ENCODE peak calls at places on chromosomes 16 and 17, in seven cellular contexts. Z, K, V, H, E, U and P are unnamed samples.

GRCh38 chr17:64694207-64694606 is 32.1 kb upstream of the SMURF2 start:
- DNase-seq in Z (no peak), K (no peak), V (peak; percentile 59), H (peak; percentile 89), E (no peak), U (peak; percentile 77), P (no peak)

GRCh38 chr17:17824780-17825614 is 11.8 kb downstream of the SREBF1 start:
- DNase-seq in Z (peak; percentile 38), K (no peak), V (no peak), H (no peak), E (no peak), U (no peak), P (no peak)

GRCh38 chr16:71340406-71340805 is 18.1 kb upstream of the CALB2 start:
- DNase-seq in Z (no peak), K (no peak), V (no peak), H (no peak), E (no peak), U (no peak), P (no peak)

GRCh38 chr17:156946-157345 is 19.6 kb downstream of the SCGB1C2 start:
- DNase-seq in Z (no peak), K (no peak), V (no peak), H (no peak), E (no peak), U (no peak), P (no peak)

GRCh38 chr17:81556175-81556691 is 4.1 kb upstream of the FAAP100 start:
- DNase-seq in Z (no peak), K (no peak), V (no peak), H (peak; percentile 82), E (peak; percentile 66), U (no peak), P (peak; percentile 16)

GRCh38 chr16:72865835-72866234 is 182.1 kb downstream of the ZFHX3 start:
- DNase-seq in Z (no peak), K (no peak), V (no peak), H (no peak), E (no peak), U (no peak), P (no peak)

GRCh38 chr16:525520-526180 is 1.9 kb upstream of the CAPN15 start:
- DNase-seq in Z (peak; percentile 90), K (no peak), V (peak; percentile 68), H (peak; percentile 99), E (peak; percentile 96), U (peak; percentile 80), P (peak; percentile 79)

GRCh38 chr16:53809088-53809951 is 105.4 kb downstream of the FTO start:
- DNase-seq in Z (no peak), K (no peak), V (peak; percentile 84), H (peak; percentile 23), E (no peak), U (peak; percentile 92), P (peak; percentile 93)

GRCh38 chr17:43528319-43528987 is 17.7 kb downstream of the ETV4 start:
- DNase-seq in Z (no peak), K (no peak), V (peak; percentile 60), H (no peak), E (no peak), U (no peak), P (no peak)